ENCODE peak calls at places on chromosomes 11 and 22, in four cellular contexts. F is cardiac muscle cell, T is GM23338, D is fibroblast of mammary gland. K is an unnamed sample.

GRCh38 chr22:21044931-21045584 is 688 bp upstream of the LRRC74B start:
- DNase-seq in F (peak; percentile 71), T (peak; percentile 28), D (peak; percentile 89), K (no peak)

GRCh38 chr11:116527180-116527991 is 245.4 kb downstream of the BUD13 start:
- DNase-seq in F (no peak), T (no peak), D (no peak), K (no peak)

GRCh38 chr11:44407211-44407996 is 97.5 kb upstream of the ALX4 start:
- DNase-seq in F (no peak), T (no peak), D (no peak), K (no peak)

GRCh38 chr22:46798366-46799057 is 36.1 kb downstream of the TBC1D22A start:
- DNase-seq in F (peak; percentile 81), T (peak; percentile 88), D (peak; percentile 62), K (no peak)

GRCh38 chr22:40585205-40585778 is 51.2 kb downstream of the MRTFA start:
- DNase-seq in F (no peak), T (no peak), D (no peak), K (no peak)

GRCh38 chr11:65334696-65335295 is 1.1 kb downstream of the DPF2 start:
- DNase-seq in F (no peak), T (no peak), D (no peak), K (no peak)

GRCh38 chr11:45436118-45436517 is 150.0 kb upstream of the SYT13 start:
- DNase-seq in F (no peak), T (no peak), D (no peak), K (no peak)

GRCh38 chr22:39290724-39291161 is 28.7 kb downstream of the RPL3 start:
- DNase-seq in F (peak; percentile 65), T (no peak), D (peak; percentile 59), K (no peak)

GRCh38 chr11:88827018-88827676 is 238.6 kb downstream of the GRM5 start:
- DNase-seq in F (no peak), T (no peak), D (peak; percentile 3), K (no peak)

GRCh38 chr11:57482782-57483569 is 22.6 kb downstream of the RTN4RL2 start:
- DNase-seq in F (peak; percentile 62), T (peak; percentile 88), D (peak; percentile 35), K (peak; percentile 81)

GRCh38 chr11:16185042-16185441 is 171.3 kb downstream of the SOX6 start:
- DNase-seq in F (no peak), T (no peak), D (no peak), K (no peak)

GRCh38 chr22:47218671-47219070 is 456.2 kb downstream of the TBC1D22A start:
- DNase-seq in F (no peak), T (no peak), D (no peak), K (no peak)

GRCh38 chr11:73376803-73377629 is 817 bp downstream of the RELT start:
- DNase-seq in F (peak; percentile 76), T (peak; percentile 64), D (peak; percentile 78), K (no peak)

GRCh38 chr11:66727282-66727882 is 1.6 kb downstream of the SPTBN2 start:
- DNase-seq in F (peak; percentile 47), T (peak; percentile 61), D (no peak), K (peak; percentile 60)

GRCh38 chr11:29628584-29628983 is 388.2 kb downstream of the KCNA4 start:
- DNase-seq in F (no peak), T (no peak), D (no peak), K (no peak)

GRCh38 chr11:60363542-60364525 is 14.5 kb upstream of the MS4A7 start:
- DNase-seq in F (peak; percentile 59), T (peak; percentile 88), D (peak; percentile 42), K (peak; percentile 29)

GRCh38 chr11:73383249-73384126 is 7.3 kb downstream of the RELT start:
- DNase-seq in F (peak; percentile 33), T (no peak), D (no peak), K (no peak)

GRCh38 chr11:76609736-76610370 is 60.7 kb downstream of the LRRC32 start:
- DNase-seq in F (peak; percentile 41), T (no peak), D (peak; percentile 36), K (no peak)

GRCh38 chr11:57349491-57350274 is 11.5 kb downstream of the P2RX3 start:
- DNase-seq in F (peak; percentile 59), T (peak; percentile 85), D (peak; percentile 33), K (peak; percentile 86)

GRCh38 chr11:110162216-110162615 is 69.0 kb downstream of the ZC3H12C start:
- DNase-seq in F (no peak), T (no peak), D (no peak), K (no peak)

GRCh38 chr11:95788921-95789505 is 569 bp downstream of the FAM76B start:
- DNase-seq in F (peak; percentile 41), T (peak; percentile 78), D (peak; percentile 45), K (peak; percentile 65)

GRCh38 chr11:132960679-132961078 is 571.6 kb downstream of the OPCML start:
- DNase-seq in F (no peak), T (no peak), D (no peak), K (no peak)

GRCh38 chr11:99739464-99740089 is 718.8 kb downstream of the CNTN5 start:
- DNase-seq in F (peak; percentile 68), T (peak; percentile 79), D (peak; percentile 44), K (no peak)

GRCh38 chr11:128522943-128523518 is 64.3 kb downstream of the ETS1 start:
- DNase-seq in F (no peak), T (no peak), D (no peak), K (no peak)

GRCh38 chr11:119473226-119473625 is 50.3 kb upstream of the THY1 start:
- DNase-seq in F (no peak), T (no peak), D (no peak), K (no peak)

GRCh38 chr11:84291996-84292395 is 1005.8 kb upstream of the CCDC90B start:
- DNase-seq in F (peak; percentile 44), T (no peak), D (peak; percentile 39), K (no peak)

GRCh38 chr11:61885166-61885778 is 6.1 kb downstream of the FADS3 start:
- DNase-seq in F (no peak), T (no peak), D (no peak), K (no peak)

GRCh38 chr11:72326151-72326842 is 82.3 kb upstream of the PHOX2A start:
- DNase-seq in F (peak; percentile 34), T (no peak), D (peak; percentile 76), K (no peak)

GRCh38 chr11:7512525-7513209 is 1.1 kb upstream of the PPFIBP2 start:
- DNase-seq in F (peak; percentile 74), T (peak; percentile 10), D (peak; percentile 43), K (no peak)

GRCh38 chr11:75734491-75735180 is 17.0 kb downstream of the MOGAT2 start:
- DNase-seq in F (no peak), T (no peak), D (peak; percentile 14), K (no peak)

GRCh38 chr11:17258670-17259069 is 17.9 kb upstream of the NUCB2 start:
- DNase-seq in F (no peak), T (no peak), D (no peak), K (no peak)

GRCh38 chr11:131609921-131610320 is 239.5 kb downstream of the NTM start:
- DNase-seq in F (no peak), T (no peak), D (no peak), K (no peak)

GRCh38 chr11:839875-840617 is 2.3 kb downstream of the POLR2L start:
- DNase-seq in F (no peak), T (no peak), D (no peak), K (no peak)
- TF ChIP-seq CTCF in F (peak; percentile 45), T (peak; percentile 50), D (peak; percentile 52), K (no peak)

GRCh38 chr11:14110629-14111028 is 148.1 kb downstream of the SPON1 start:
- DNase-seq in F (no peak), T (no peak), D (no peak), K (no peak)
- TF ChIP-seq CTCF in F (no peak), T (no peak), D (no peak), K (no peak)

GRCh38 chr11:1918436-1919315 is 827 bp upstream of the TNNT3 start:
- DNase-seq in F (no peak), T (no peak), D (no peak), K (no peak)
- TF ChIP-seq CTCF in F (no peak), T (no peak), D (no peak), K (no peak)

DNA sequence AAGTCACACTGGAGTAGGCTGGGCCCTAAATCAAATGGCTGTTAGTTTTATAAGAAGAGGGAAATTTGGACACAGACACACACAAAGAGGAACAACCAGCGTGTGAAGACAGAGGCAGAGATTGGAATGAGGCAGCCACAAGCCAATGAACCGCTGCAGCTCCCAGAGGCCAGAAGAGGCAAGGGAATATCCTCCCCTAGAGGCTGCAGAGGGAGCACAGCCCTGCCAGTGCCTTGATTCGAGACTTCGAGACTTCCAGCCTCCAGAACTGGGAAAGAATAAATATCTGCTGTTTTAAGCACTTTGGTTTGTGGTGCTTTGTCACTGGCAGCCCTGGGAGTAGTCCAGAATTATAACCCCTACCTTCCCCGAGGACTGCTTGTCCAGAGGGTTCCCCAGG is 484.4 kb downstream of the MN1 start:
- DNase-seq in F (peak; percentile 56), T (peak; percentile 45), D (no peak), K (no peak)
- TF ChIP-seq CTCF in F (peak; percentile 22), T (peak; percentile 60), D (peak; percentile 11), K (no peak)

GRCh38 chr11:134727636-134728035 is 315.6 kb upstream of the B3GAT1 start:
- DNase-seq in F (no peak), T (no peak), D (no peak), K (no peak)

GRCh38 chr11:134724779-134725140 is 312.7 kb upstream of the B3GAT1 start:
- DNase-seq in F (no peak), T (no peak), D (no peak), K (no peak)

GRCh38 chr11:134727204-134727603 is 315.2 kb upstream of the B3GAT1 start:
- DNase-seq in F (no peak), T (no peak), D (no peak), K (no peak)

GRCh38 chr11:134725211-134725610 is 313.2 kb upstream of the B3GAT1 start:
- DNase-seq in F (no peak), T (no peak), D (no peak), K (no peak)

DNA sequence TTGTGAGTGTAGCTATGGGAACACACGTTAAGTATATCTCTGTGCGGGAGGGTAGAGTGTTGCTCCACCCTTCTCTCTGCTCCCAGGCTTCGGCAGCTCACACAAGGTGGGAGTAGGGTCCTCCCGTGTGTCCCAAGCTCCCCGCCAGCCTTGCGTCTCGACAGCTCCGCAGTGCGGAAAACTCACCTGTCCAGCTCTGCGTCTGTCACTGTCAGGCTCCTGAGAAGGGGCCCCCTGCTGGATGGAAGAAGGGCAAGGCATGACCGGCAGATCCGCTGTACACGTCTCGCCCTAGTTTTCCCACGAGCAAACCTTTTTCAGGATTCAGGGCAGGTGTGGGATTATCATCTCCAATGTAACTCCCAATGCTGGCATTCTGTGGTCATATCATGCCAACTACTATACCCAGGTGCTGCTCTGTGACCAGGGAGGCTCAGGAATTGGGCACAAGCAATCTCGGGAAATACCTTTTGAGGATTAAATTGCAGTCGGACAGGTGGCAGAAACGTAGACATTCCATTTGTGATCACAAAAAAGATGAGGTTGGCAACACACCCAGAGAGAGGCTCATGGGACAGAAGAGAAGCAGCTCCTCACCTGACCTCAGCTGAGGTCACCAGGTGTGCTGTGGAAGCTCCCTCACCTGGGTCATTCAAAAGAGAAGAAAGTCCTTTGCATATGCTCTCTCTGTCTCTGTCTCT is 314.0 kb upstream of the B3GAT1 start:
- DNase-seq in F (no peak), T (peak; percentile 77), D (no peak), K (no peak)
- TF ChIP-seq CTCF in F (no peak), T (peak; percentile 71), D (no peak), K (peak; percentile 42)

DNA sequence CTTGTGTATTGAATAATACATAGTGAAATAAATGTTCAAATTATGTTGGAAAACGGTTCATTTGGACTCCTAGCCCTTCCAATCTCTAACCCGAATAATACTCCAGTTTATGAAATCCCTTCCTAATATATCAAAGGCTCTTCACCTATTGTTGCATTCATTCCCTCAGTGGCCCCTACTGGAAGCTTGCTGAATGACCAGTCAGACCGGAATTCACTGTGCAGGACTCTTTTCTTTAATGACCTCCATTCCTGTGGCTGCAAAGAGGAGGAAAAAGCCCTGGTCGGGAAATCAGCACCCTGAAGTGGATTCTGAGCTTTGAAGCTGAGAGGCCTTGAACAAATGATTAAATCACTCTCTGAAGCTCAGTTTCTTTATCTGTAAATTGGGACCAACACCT is 19.1 kb upstream of the RCN1 start:
- DNase-seq in F (peak; percentile 74), T (peak; percentile 61), D (peak; percentile 56), K (no peak)
- TF ChIP-seq CTCF in F (peak; percentile 66), T (peak; percentile 37), D (peak; percentile 69), K (no peak)